ENCODE peak calls at places on chromosomes 1 and 21, in five cellular contexts. W is NCI-H2081; S is fibroblast of pulmonary artery; D is neural crest cell; M is stimulated activated CD4-positive, alpha-beta T cell treated with anti-CD3 and anti-CD28 coated beads, Interleukin-2, amount 100 ng/mL, for 48 hours. T is an unnamed sample.

GRCh38 chr1:53365405-53366063 is 37.7 kb upstream of the LRP8 start:
- DNase-seq in W (no peak), S (no peak), D (no peak), M (no peak), T (peak; percentile 54)

GRCh38 chr21:36188081-36188681 is 31.6 kb downstream of the DOP1B start:
- DNase-seq in W (peak; percentile 64), S (no peak), D (no peak), M (no peak), T (no peak)

GRCh38 chr1:69523032-69523431 is 44.7 kb upstream of the LRRC7 start:
- DNase-seq in W (no peak), S (peak; percentile 70), D (no peak), M (no peak), T (no peak)

GRCh38 chr1:21532992-21533534 is 23.8 kb downstream of the ALPL start:
- DNase-seq in W (no peak), S (no peak), D (no peak), M (no peak), T (no peak)

GRCh38 chr1:55129194-55129728 is 85.9 kb downstream of the USP24 start:
- DNase-seq in W (no peak), S (peak; percentile 89), D (no peak), M (no peak), T (no peak)

GRCh38 chr1:94998748-94999147 is 71.8 kb upstream of the CNN3 start:
- DNase-seq in W (no peak), S (no peak), D (no peak), M (no peak), T (no peak)

GRCh38 chr1:212060632-212061472 is 25.3 kb downstream of the DTL start:
- DNase-seq in W (no peak), S (no peak), D (no peak), M (no peak), T (no peak)

GRCh38 chr1:64539808-64540207 is 69.9 kb downstream of the CACHD1 start:
- DNase-seq in W (peak; percentile 36), S (peak; percentile 87), D (no peak), M (no peak), T (peak; percentile 79)

GRCh38 chr1:208209286-208209685 is 34.9 kb downstream of the PLXNA2 start:
- DNase-seq in W (no peak), S (no peak), D (no peak), M (no peak), T (no peak)

GRCh38 chr21:15139881-15140280 is 75.1 kb upstream of the NRIP1 start:
- DNase-seq in W (no peak), S (no peak), D (no peak), M (no peak), T (no peak)

T was measured in sigmoid colon.